ENCODE peak calls at places on chromosome 2, in six cellular contexts. E is NCI-H1048; I is breast epithelium; N is stimulated activated CD8-positive, alpha-beta memory T cell treated with anti-CD3 and anti-CD28 coated beads, Interleukin-15, amount 100 ng/mL, for 48 hours; Z is astrocyte of the cerebellum; F is GM23248. G is an unnamed sample.

GRCh38 chr2:110732422-110733413 is at the start of gene ACOXL:
- DNase-seq in E (no peak), I (no peak), N (no peak), Z (no peak), F (no peak), G (peak)

GRCh38 chr2:173989160-173989885 is 24.1 kb upstream of the SP3 start:
- DNase-seq in E (no peak), I (no peak), N (no peak), Z (no peak), F (no peak), G (no peak)

GRCh38 chr2:129248183-129248582 is 731.3 kb upstream of the RAB6C start:
- DNase-seq in E (no peak), I (no peak), N (no peak), Z (peak), F (no peak), G (no peak)

GRCh38 chr2:176122633-176123482 is at the start of gene HOXD9:
- DNase-seq in E (no peak), I (no peak), N (no peak), Z (no peak), F (peak), G (no peak)

GRCh38 chr2:106555053-106555452 is 67.9 kb downstream of the CD8B2 start:
- DNase-seq in E (no peak), I (no peak), N (no peak), Z (no peak), F (no peak), G (no peak)

GRCh38 chr2:170218456-170218855 is 40.5 kb downstream of the MYO3B start:
- DNase-seq in E (no peak), I (no peak), N (no peak), Z (no peak), F (no peak), G (no peak)

GRCh38 chr2:43102366-43103092 is 123.9 kb downstream of the ZFP36L2 start:
- DNase-seq in E (no peak), I (no peak), N (no peak), Z (no peak), F (no peak), G (no peak)

GRCh38 chr2:2187196-2187595 is 143.9 kb downstream of the MYT1L start:
- DNase-seq in E (no peak), I (no peak), N (no peak), Z (no peak), F (no peak), G (no peak)

GRCh38 chr2:18473241-18473841 is 87.1 kb downstream of the RDH14 start:
- DNase-seq in E (no peak), I (no peak), N (no peak), Z (peak), F (peak), G (no peak)

GRCh38 chr2:38345323-38346038 is 31.6 kb downstream of the ATL2 start:
- DNase-seq in E (no peak), I (no peak), N (no peak), Z (no peak), F (no peak), G (no peak)

GRCh38 chr2:215419769-215420470 is 15.9 kb downstream of the FN1 start:
- DNase-seq in E (no peak), I (no peak), N (no peak), Z (no peak), F (no peak), G (no peak)

GRCh38 chr2:219719521-219719920 is 92.1 kb downstream of the SLC4A3 start:
- DNase-seq in E (no peak), I (no peak), N (no peak), Z (no peak), F (no peak), G (no peak)

GRCh38 chr2:121018136-121019057 is 266.6 kb downstream of the TFCP2L1 start:
- DNase-seq in E (no peak), I (no peak), N (no peak), Z (no peak), F (no peak), G (no peak)

GRCh38 chr2:25161055-25161781 is 7.2 kb downstream of the POMC start:
- DNase-seq in E (no peak), I (no peak), N (peak), Z (no peak), F (peak), G (no peak)

GRCh38 chr2:160292225-160292624 is 92.2 kb upstream of the ITGB6 start:
- DNase-seq in E (no peak), I (no peak), N (no peak), Z (no peak), F (peak), G (no peak)

GRCh38 chr2:239353697-239354096 is 47.1 kb downstream of the HDAC4 start:
- DNase-seq in E (no peak), I (no peak), N (no peak), Z (no peak), F (no peak), G (no peak)

G was measured in NCI-H526.